ENCODE peak calls at places on chromosomes 5 and 9, in seven cellular contexts. K is endodermal cell, G is fibroblast of lung, A is neural progenitor cell, E is cardiac fibroblast, D is HepG2, R is anterior cingulate cortex. L is an unnamed sample.

GRCh38 chr5:57482671-57483106 is at the start of gene ACTBL2:
- DNase-seq in E (peak), D (no peak), G (peak), R (no peak), A (no peak), K (no peak), L (no peak)

GRCh38 chr5:9686211-9686610 is 56.1 kb upstream of the TAS2R1 start:
- DNase-seq in R (no peak), A (no peak), D (no peak), E (peak), K (no peak), G (peak), L (no peak)

GRCh38 chr5:180866296-180866695 is 5.2 kb upstream of the ZFP62 start:
- DNase-seq in D (no peak), A (no peak), R (no peak), E (no peak), K (no peak), G (no peak), L (no peak)

GRCh38 chr5:82931110-82931509 is 146.1 kb downstream of the TMEM167A start:
- DNase-seq in A (no peak), K (no peak), E (peak), D (no peak), G (peak), R (no peak), L (no peak)

GRCh38 chr5:94778299-94778698 is 159.8 kb downstream of the SLF1 start:
- DNase-seq in G (no peak), A (no peak), K (no peak), D (no peak), E (no peak), R (no peak), L (no peak)

GRCh38 chr5:79802404-79802803 is 112.8 kb downstream of the CMYA5 start:
- DNase-seq in E (no peak), A (no peak), D (no peak), K (no peak), G (no peak), R (no peak), L (no peak)

GRCh38 chr9:112072721-112073553 is 102.2 kb downstream of the SUSD1 start:
- DNase-seq in G (peak), R (no peak), K (no peak), A (no peak), D (no peak), E (peak), L (no peak)

GRCh38 chr9:136186386-136186785 is 18.5 kb downstream of the LHX3 start:
- DNase-seq in G (no peak), A (no peak), D (no peak), E (no peak), R (no peak), K (no peak), L (no peak)

GRCh38 chr5:125348221-125348692 is 601.8 kb upstream of the ZNF608 start:
- DNase-seq in E (peak), R (no peak), A (peak), G (peak), K (no peak), D (no peak), L (no peak)

GRCh38 chr9:112112941-112113399 is 62.1 kb downstream of the SUSD1 start:
- DNase-seq in D (peak), R (no peak), K (peak), A (peak), E (peak), G (no peak), L (peak)

GRCh38 chr5:135007305-135007704 is 26.7 kb downstream of the PITX1 start:
- DNase-seq in G (no peak), E (no peak), D (no peak), A (no peak), K (peak), R (no peak), L (no peak)

GRCh38 chr5:95628154-95628810 is 8.4 kb downstream of the GPR150 start:
- DNase-seq in G (no peak), A (no peak), R (no peak), K (no peak), D (no peak), E (no peak), L (no peak)

GRCh38 chr9:134396825-134397224 is 70.6 kb downstream of the RXRA start:
- DNase-seq in E (peak), G (no peak), K (no peak), R (no peak), D (no peak), A (no peak), L (no peak)

GRCh38 chr9:17063535-17064135 is 71.2 kb upstream of the CNTLN start:
- DNase-seq in A (peak), E (peak), G (peak), D (peak), R (no peak), K (peak), L (peak)

GRCh38 chr5:119397518-119398380 is 41.9 kb downstream of the TNFAIP8 start:
- DNase-seq in K (no peak), D (no peak), A (no peak), R (no peak), E (peak), G (peak), L (no peak)

GRCh38 chr5:179259731-179260323 is 85.4 kb downstream of the ADAMTS2 start:
- DNase-seq in G (no peak), E (no peak), A (no peak), R (no peak), K (peak), D (no peak), L (no peak)

GRCh38 chr5:41510176-41510831 is at the start of gene PLCXD3:
- DNase-seq in R (no peak), D (no peak), E (peak), A (peak), G (peak), K (peak), L (peak)

GRCh38 chr5:160199410-160199911 is 29.8 kb upstream of the FABP6 start:
- DNase-seq in K (peak), G (peak), A (peak), R (peak), D (no peak), E (peak), L (peak)

GRCh38 chr9:109108318-109108717 is 11.4 kb downstream of the TMEM245 start:
- DNase-seq in K (no peak), E (peak), D (no peak), A (no peak), R (no peak), G (peak), L (no peak)

GRCh38 chr9:127308559-127309429 is 44.2 kb downstream of the GARNL3 start:
- DNase-seq in R (no peak), K (no peak), A (no peak), G (peak), E (peak), D (peak), L (no peak)

GRCh38 chr9:21102311-21102710 is 24.6 kb upstream of the IFNB1 start:
- DNase-seq in G (peak), D (no peak), K (no peak), R (no peak), E (no peak), A (no peak), L (no peak)

GRCh38 chr9:114804504-114804903 is 1.3 kb downstream of the TNFSF15 start:
- DNase-seq in A (no peak), E (peak), R (no peak), K (no peak), G (peak), D (peak), L (no peak)

GRCh38 chr5:38789134-38789533 is 56.7 kb upstream of the OSMR start:
- DNase-seq in A (no peak), D (no peak), K (no peak), G (no peak), E (no peak), R (no peak), L (no peak)

GRCh38 chr5:134142088-134142487 is 27.6 kb downstream of the TCF7 start:
- DNase-seq in K (peak), G (no peak), A (no peak), D (no peak), E (no peak), R (no peak), L (peak)

GRCh38 chr9:22117511-22118388 is 108.6 kb upstream of the CDKN2B start:
- DNase-seq in R (no peak), G (peak), D (peak), A (no peak), E (peak), K (peak), L (no peak)

GRCh38 chr9:127241354-127241753 is 23.2 kb upstream of the GARNL3 start:
- DNase-seq in D (no peak), R (no peak), A (no peak), K (peak), E (no peak), G (no peak), L (no peak)

GRCh38 chr5:25688156-25688555 is 1043.4 kb upstream of the CDH10 start:
- DNase-seq in G (no peak), K (no peak), E (no peak), R (no peak), D (no peak), A (no peak), L (no peak)

GRCh38 chr9:134972140-134972539 is 54.4 kb upstream of the FCN1 start:
- DNase-seq in A (no peak), R (no peak), G (no peak), K (no peak), D (no peak), E (no peak), L (peak)

GRCh38 chr5:142016576-142016975 is 3.7 kb upstream of the GNPDA1 start:
- DNase-seq in E (no peak), K (no peak), G (no peak), A (no peak), D (no peak), R (no peak), L (no peak)

GRCh38 chr5:98705841-98706240 is 67.6 kb upstream of the RGMB start:
- DNase-seq in R (no peak), K (no peak), E (no peak), D (no peak), A (no peak), G (peak), L (no peak)

GRCh38 chr9:456365-456764 is 241.7 kb downstream of the DOCK8 start:
- DNase-seq in E (peak), A (no peak), K (no peak), G (peak), R (no peak), D (no peak), L (no peak)

L was measured in WERI-Rb-1.